ENCODE peak calls at places on chromosomes 3 and 15, in five cellular contexts. One of them, this sample, is unnamed. For H3K36me3 and H3K27me3, the result is how much of the 10 kb centered on the place peaks cover.

GRCh38 chr3:128242818-128243601 is 89.7 kb downstream of the EEFSEC start:
- DNase-seq in PC-3: no peak
- DNase-seq in breast epithelium: no peak
- DNase-seq in bronchial epithelial cell: no peak
- DNase-seq in tibial nerve: no peak
- DNase-seq in this sample: no peak

GRCh38 chr3:161371441-161372320 is at the start of gene SPTSSB:
- DNase-seq in PC-3: peak
- DNase-seq in breast epithelium: no peak
- DNase-seq in bronchial epithelial cell: peak
- DNase-seq in tibial nerve: no peak
- DNase-seq in this sample: peak

GRCh38 chr3:150114873-150115570 is 144.3 kb upstream of the PFN2 start:
- DNase-seq in PC-3: peak
- DNase-seq in breast epithelium: no peak
- DNase-seq in bronchial epithelial cell: peak
- DNase-seq in tibial nerve: no peak
- DNase-seq in this sample: no peak

GRCh38 chr15:39629376-39629775 is 48.5 kb downstream of the THBS1 start:
- DNase-seq in PC-3: peak
- DNase-seq in breast epithelium: no peak
- DNase-seq in bronchial epithelial cell: peak
- DNase-seq in tibial nerve: no peak
- DNase-seq in this sample: no peak

GRCh38 chr15:90664650-90665287 is 52.4 kb upstream of the BLM start:
- DNase-seq in PC-3: no peak
- DNase-seq in breast epithelium: no peak
- DNase-seq in bronchial epithelial cell: no peak
- DNase-seq in tibial nerve: peak
- DNase-seq in this sample: no peak

GRCh38 chr3:41975421-41976103 is 13.7 kb upstream of the ULK4 start:
- DNase-seq in PC-3: no peak
- DNase-seq in breast epithelium: no peak
- DNase-seq in bronchial epithelial cell: no peak
- DNase-seq in tibial nerve: no peak
- DNase-seq in this sample: no peak

GRCh38 chr3:37826933-37827332 is 34.7 kb upstream of the CTDSPL start:
- DNase-seq in PC-3: no peak
- DNase-seq in breast epithelium: no peak
- DNase-seq in bronchial epithelial cell: no peak
- DNase-seq in tibial nerve: no peak
- DNase-seq in this sample: no peak

GRCh38 chr15:44084171-44084570 is 110.9 kb downstream of the FRMD5 start:
- DNase-seq in PC-3: no peak
- DNase-seq in breast epithelium: no peak
- DNase-seq in bronchial epithelial cell: no peak
- DNase-seq in tibial nerve: no peak
- DNase-seq in this sample: no peak

GRCh38 chr15:53448215-53449001 is 311.1 kb downstream of the WDR72 start:
- DNase-seq in PC-3: no peak
- DNase-seq in breast epithelium: no peak
- DNase-seq in bronchial epithelial cell: no peak
- DNase-seq in tibial nerve: no peak
- DNase-seq in this sample: no peak

GRCh38 chr3:57726395-57726794 is 29.7 kb upstream of the SLMAP start:
- DNase-seq in PC-3: no peak
- DNase-seq in breast epithelium: no peak
- DNase-seq in bronchial epithelial cell: no peak
- DNase-seq in tibial nerve: no peak
- DNase-seq in this sample: no peak

GRCh38 chr3:196775938-196776337 is 36.3 kb downstream of the PAK2 start:
- DNase-seq in PC-3: no peak
- DNase-seq in breast epithelium: no peak
- DNase-seq in bronchial epithelial cell: no peak
- DNase-seq in tibial nerve: no peak
- DNase-seq in this sample: no peak
- H3K4me3 ChIP-seq in PC-3: no peak
- H3K4me3 ChIP-seq in breast epithelium: no peak
- H3K4me3 ChIP-seq in bronchial epithelial cell: no peak
- H3K4me3 ChIP-seq in tibial nerve: no peak
- H3K4me3 ChIP-seq in this sample: no peak

DNA sequence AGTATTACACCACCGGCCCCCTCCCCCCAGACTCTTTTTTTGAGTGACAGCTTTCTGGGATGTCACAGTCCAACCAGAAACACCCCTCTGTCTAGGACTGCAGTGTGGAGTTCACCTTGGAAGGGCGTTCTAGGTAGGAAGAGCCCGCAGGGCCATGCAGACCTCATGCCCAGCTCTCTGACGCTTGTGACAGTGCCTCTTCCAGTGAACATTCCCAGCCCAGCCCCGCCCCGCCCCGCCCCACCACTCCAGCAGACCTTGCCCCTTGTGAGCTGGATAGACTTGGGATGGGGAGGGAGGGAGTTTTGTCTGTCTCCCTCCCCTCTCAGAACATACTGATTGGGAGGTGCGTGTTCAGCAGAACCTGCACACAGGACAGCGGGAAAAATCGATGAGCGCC is 63.6 kb downstream of the AAGAB start:
- DNase-seq in PC-3: no peak
- DNase-seq in breast epithelium: no peak
- DNase-seq in bronchial epithelial cell: no peak
- DNase-seq in tibial nerve: no peak
- DNase-seq in this sample: no peak
- H3K36me3 ChIP-seq in PC-3: half or more
- H3K36me3 ChIP-seq in breast epithelium: under half
- H3K36me3 ChIP-seq in bronchial epithelial cell: under half
- H3K36me3 ChIP-seq in tibial nerve: half or more
- H3K36me3 ChIP-seq in this sample: under half

DNA sequence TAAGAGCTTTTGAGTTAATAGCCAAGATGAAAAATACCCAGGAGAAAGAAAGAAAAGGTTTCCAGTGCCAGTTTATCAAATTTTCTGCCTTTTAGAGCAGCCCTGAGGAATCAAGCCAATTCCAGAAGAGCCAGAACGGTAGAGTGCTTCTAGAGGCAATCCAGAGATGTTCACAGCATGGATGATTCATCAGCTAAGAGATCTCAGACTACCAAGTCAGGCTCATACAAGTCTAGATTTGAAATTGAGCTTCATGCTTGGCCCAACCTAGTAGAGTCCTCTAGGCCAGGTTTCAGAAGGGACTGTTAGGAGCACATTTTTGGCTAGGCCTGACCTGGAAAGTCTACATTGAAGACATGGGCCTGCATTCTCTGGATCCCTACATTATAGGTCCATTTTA is 15.5 kb downstream of the WDR48 start:
- DNase-seq in PC-3: no peak
- DNase-seq in breast epithelium: no peak
- DNase-seq in bronchial epithelial cell: peak
- DNase-seq in tibial nerve: no peak
- DNase-seq in this sample: no peak
- H3K27me3 ChIP-seq in PC-3: under half
- H3K27me3 ChIP-seq in breast epithelium: under half
- H3K27me3 ChIP-seq in bronchial epithelial cell: under half
- H3K27me3 ChIP-seq in tibial nerve: under half
- H3K27me3 ChIP-seq in this sample: under half

GRCh38 chr3:31531465-31531991 is 1.2 kb upstream of the STT3B start:
- DNase-seq in PC-3: peak
- DNase-seq in breast epithelium: no peak
- DNase-seq in bronchial epithelial cell: peak
- DNase-seq in tibial nerve: no peak
- DNase-seq in this sample: no peak

GRCh38 chr3:31532587-31533168 is at the start of gene STT3B:
- DNase-seq in PC-3: peak
- DNase-seq in breast epithelium: no peak
- DNase-seq in bronchial epithelial cell: peak
- DNase-seq in tibial nerve: peak
- DNase-seq in this sample: peak

GRCh38 chr3:31533169-31533870 is 595 bp downstream of the STT3B start:
- DNase-seq in PC-3: peak
- DNase-seq in breast epithelium: peak
- DNase-seq in bronchial epithelial cell: peak
- DNase-seq in tibial nerve: peak
- DNase-seq in this sample: peak

GRCh38 chr3:31531992-31532586 is 636 bp upstream of the STT3B start:
- DNase-seq in PC-3: peak
- DNase-seq in breast epithelium: peak
- DNase-seq in bronchial epithelial cell: peak
- DNase-seq in tibial nerve: peak
- DNase-seq in this sample: peak

DNA sequence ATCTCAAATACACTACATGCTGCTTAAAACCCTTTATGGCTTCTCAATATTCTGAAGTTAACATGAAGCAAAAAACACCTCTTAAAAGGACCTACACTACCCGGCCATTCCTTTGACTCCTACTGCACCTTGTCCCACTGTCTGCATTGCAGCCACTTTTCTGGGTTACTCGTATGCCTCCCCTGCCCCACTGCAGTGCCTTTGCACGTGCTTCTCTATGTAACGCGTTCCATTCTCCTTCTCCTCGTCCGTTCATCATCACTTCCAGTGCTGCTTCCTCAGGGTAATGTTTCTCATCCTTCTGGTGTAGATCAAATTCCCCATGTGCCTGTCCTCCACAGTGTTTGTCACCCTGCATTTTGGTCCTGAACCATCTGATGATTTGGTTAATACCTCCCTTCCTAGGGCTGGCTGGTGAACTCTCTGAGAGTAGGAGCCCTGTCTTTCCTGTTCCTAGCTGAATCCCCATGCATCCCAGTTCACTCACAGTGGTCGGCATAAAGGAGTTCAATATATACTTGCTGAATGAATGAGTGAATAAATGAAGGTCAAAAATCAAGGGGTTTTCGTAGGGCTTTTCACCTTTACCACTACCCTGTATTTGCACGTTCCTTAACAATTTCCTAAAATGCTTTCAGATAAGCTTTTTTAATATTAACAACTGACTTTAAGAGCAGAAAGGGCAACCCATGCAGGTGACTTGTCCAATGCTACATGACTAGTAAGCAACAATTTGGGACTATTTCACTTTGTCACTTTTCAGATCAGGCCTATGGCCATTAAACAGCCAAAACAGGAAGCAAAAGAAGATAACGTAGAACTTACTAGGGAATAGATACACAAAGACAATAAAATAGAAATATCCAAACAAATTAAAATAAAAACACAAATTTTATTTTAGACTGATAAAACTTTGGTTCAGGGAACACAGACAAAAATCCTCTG is 2.4 kb upstream of the STT3B start:
- DNase-seq in PC-3: no peak
- DNase-seq in breast epithelium: no peak
- DNase-seq in bronchial epithelial cell: no peak
- DNase-seq in tibial nerve: no peak
- DNase-seq in this sample: no peak
- H3K4me3 ChIP-seq in PC-3: peak
- H3K4me3 ChIP-seq in breast epithelium: no peak
- H3K4me3 ChIP-seq in bronchial epithelial cell: no peak
- H3K4me3 ChIP-seq in tibial nerve: peak
- H3K4me3 ChIP-seq in this sample: no peak

GRCh38 chr15:78291698-78292097 is 7.7 kb downstream of the SKIC8 start:
- DNase-seq in PC-3: peak
- DNase-seq in breast epithelium: no peak
- DNase-seq in bronchial epithelial cell: peak
- DNase-seq in tibial nerve: no peak
- DNase-seq in this sample: no peak
- H3K36me3 ChIP-seq in PC-3: under half
- H3K36me3 ChIP-seq in breast epithelium: under half
- H3K36me3 ChIP-seq in bronchial epithelial cell: under half
- H3K36me3 ChIP-seq in tibial nerve: half or more
- H3K36me3 ChIP-seq in this sample: under half

GRCh38 chr3:160220038-160220437 is 5.2 kb upstream of the C3orf80 start:
- DNase-seq in PC-3: no peak
- DNase-seq in breast epithelium: no peak
- DNase-seq in bronchial epithelial cell: no peak
- DNase-seq in tibial nerve: no peak
- DNase-seq in this sample: no peak
- H3K27me3 ChIP-seq in PC-3: under half
- H3K27me3 ChIP-seq in breast epithelium: under half
- H3K27me3 ChIP-seq in bronchial epithelial cell: under half
- H3K27me3 ChIP-seq in tibial nerve: under half
- H3K27me3 ChIP-seq in this sample: under half

GRCh38 chr15:66128116-66128715 is 125.3 kb downstream of the MEGF11 start:
- DNase-seq in PC-3: no peak
- DNase-seq in breast epithelium: no peak
- DNase-seq in bronchial epithelial cell: no peak
- DNase-seq in tibial nerve: no peak
- DNase-seq in this sample: no peak
- H3K4me3 ChIP-seq in PC-3: no peak
- H3K4me3 ChIP-seq in breast epithelium: no peak
- H3K4me3 ChIP-seq in bronchial epithelial cell: no peak
- H3K4me3 ChIP-seq in tibial nerve: no peak
- H3K4me3 ChIP-seq in this sample: no peak

GRCh38 chr15:42716626-42717025 is 20.3 kb downstream of the CDAN1 start:
- DNase-seq in PC-3: no peak
- DNase-seq in breast epithelium: no peak
- DNase-seq in bronchial epithelial cell: no peak
- DNase-seq in tibial nerve: no peak
- DNase-seq in this sample: no peak

GRCh38 chr15:42719051-42719450 is 17.9 kb downstream of the CDAN1 start:
- DNase-seq in PC-3: no peak
- DNase-seq in breast epithelium: no peak
- DNase-seq in bronchial epithelial cell: no peak
- DNase-seq in tibial nerve: no peak
- DNase-seq in this sample: no peak

GRCh38 chr15:42721016-42721415 is 15.9 kb downstream of the CDAN1 start:
- DNase-seq in PC-3: peak
- DNase-seq in breast epithelium: no peak
- DNase-seq in bronchial epithelial cell: peak
- DNase-seq in tibial nerve: no peak
- DNase-seq in this sample: no peak

GRCh38 chr15:42723068-42723467 is 13.9 kb downstream of the CDAN1 start:
- DNase-seq in PC-3: peak
- DNase-seq in breast epithelium: no peak
- DNase-seq in bronchial epithelial cell: peak
- DNase-seq in tibial nerve: no peak
- DNase-seq in this sample: no peak

GRCh38 chr15:42720071-42720470 is 16.9 kb downstream of the CDAN1 start:
- DNase-seq in PC-3: no peak
- DNase-seq in breast epithelium: no peak
- DNase-seq in bronchial epithelial cell: no peak
- DNase-seq in tibial nerve: no peak
- DNase-seq in this sample: no peak
- H3K36me3 ChIP-seq in PC-3: under half
- H3K36me3 ChIP-seq in breast epithelium: under half
- H3K36me3 ChIP-seq in bronchial epithelial cell: under half
- H3K36me3 ChIP-seq in tibial nerve: half or more
- H3K36me3 ChIP-seq in this sample: under half

This sample was measured in H7.